ENCODE peak calls at places on chromosomes 4 and X, in nine cellular contexts. A is Peyer's patch, I is GM23338, S is lower leg skin, P is GM06990, D is RWPE2, N is A549, O is tibial nerve, B is fibroblast of the aortic adventitia. Y is an unnamed sample.

GRCh38 chr4:83083925-83084475 is 30.5 kb downstream of the PLAC8 start:
- DNase-seq in D (no peak), B (no peak), I (peak), O (no peak), N (no peak), S (no peak), P (peak), A (no peak), Y (no peak)

GRCh38 chr4:8836664-8837171 is 34.9 kb downstream of the HMX1 start:
- DNase-seq in B (no peak), A (peak), S (no peak), O (no peak), D (peak), I (no peak), P (no peak), N (no peak), Y (no peak)

GRCh38 chr4:1862055-1862911 is 6.3 kb upstream of the LETM1 start:
- DNase-seq in P (no peak), S (no peak), B (no peak), O (no peak), D (no peak), I (peak), A (no peak), N (no peak), Y (no peak)

GRCh38 chr4:102350634-102351033 is 5.4 kb upstream of the SLC39A8 start:
- DNase-seq in O (no peak), B (no peak), S (no peak), D (no peak), A (no peak), I (no peak), P (no peak), N (no peak), Y (no peak)

GRCh38 chr4:10343656-10344055 is 113.6 kb downstream of the ZNF518B start:
- DNase-seq in O (no peak), S (no peak), N (no peak), P (no peak), D (no peak), B (no peak), A (no peak), I (no peak), Y (no peak)

GRCh38 chr4:110106946-110107325 is 91.5 kb downstream of the ELOVL6 start:
- DNase-seq in P (peak), O (no peak), A (no peak), D (no peak), S (no peak), I (peak), B (peak), N (peak), Y (peak)

GRCh38 chr4:90442619-90443018 is 315.4 kb downstream of the CCSER1 start:
- DNase-seq in I (no peak), D (no peak), P (no peak), S (no peak), B (no peak), N (no peak), A (no peak), O (no peak), Y (no peak)

GRCh38 chr4:143405197-143405730 is 68.6 kb downstream of the GAB1 start:
- DNase-seq in S (no peak), O (no peak), N (no peak), A (no peak), P (no peak), B (no peak), I (no peak), D (no peak), Y (no peak)

GRCh38 chr4:123558865-123559264 is 162.3 kb downstream of the SPRY1 start:
- DNase-seq in P (no peak), I (no peak), N (no peak), B (no peak), D (no peak), A (no peak), O (no peak), S (no peak), Y (no peak)

GRCh38 chr4:139492429-139492828 is 38.5 kb downstream of the RAB33B start:
- DNase-seq in A (no peak), P (no peak), S (no peak), N (no peak), O (no peak), I (peak), B (no peak), D (no peak), Y (no peak)

GRCh38 chr4:153645183-153645582 is 38.9 kb upstream of the TLR2 start:
- DNase-seq in P (no peak), I (peak), D (no peak), O (no peak), A (no peak), S (no peak), B (no peak), N (no peak), Y (peak)

GRCh38 chr4:172692701-172693100 is 475.9 kb upstream of the GALNT7 start:
- DNase-seq in O (no peak), B (no peak), S (no peak), D (no peak), N (no peak), A (no peak), P (no peak), I (no peak), Y (peak)

GRCh38 chr4:125198916-125199315 is 115.8 kb upstream of the FAT4 start:
- DNase-seq in P (no peak), B (no peak), N (no peak), A (no peak), I (no peak), S (no peak), O (no peak), D (no peak), Y (peak)

GRCh38 chrX:107451754-107452153 is 2.3 kb downstream of the FRMPD3 start:
- DNase-seq in B (no peak), P (no peak), S (no peak), I (peak), D (no peak), N (no peak), A (no peak), O (no peak), Y (no peak)

GRCh38 chr4:152102184-152103000 is 341.6 kb upstream of the GATB start:
- DNase-seq in I (no peak), A (no peak), N (no peak), S (no peak), O (no peak), P (no peak), B (peak), D (no peak), Y (peak)

GRCh38 chr4:117527601-117528000 is 442.2 kb upstream of the TRAM1L1 start:
- DNase-seq in N (no peak), D (no peak), A (no peak), B (no peak), O (no peak), I (no peak), P (no peak), S (no peak), Y (no peak)

GRCh38 chr4:71472946-71473345 is 134.1 kb downstream of the SLC4A4 start:
- DNase-seq in N (no peak), P (no peak), D (no peak), A (no peak), B (peak), I (no peak), S (no peak), O (no peak), Y (peak)

GRCh38 chrX:46626566-46626965 is 53.0 kb downstream of the CHST7 start:
- DNase-seq in A (no peak), N (no peak), B (no peak), O (no peak), P (no peak), S (peak), I (no peak), D (no peak), Y (no peak)

GRCh38 chr4:138162259-138162658 is 79.9 kb downstream of the SLC7A11 start:
- DNase-seq in D (no peak), B (no peak), O (no peak), P (no peak), I (no peak), S (no peak), A (no peak), N (no peak), Y (peak)

GRCh38 chr4:2292679-2293108 is 30.8 kb upstream of the MXD4 start:
- DNase-seq in D (no peak), P (no peak), I (no peak), O (no peak), B (peak), N (no peak), A (no peak), S (no peak), Y (peak)

GRCh38 chr4:82744284-82744963 is 54.2 kb downstream of the SCD5 start:
- DNase-seq in A (no peak), N (no peak), P (no peak), S (no peak), I (no peak), O (no peak), B (no peak), D (no peak), Y (no peak)

GRCh38 chr4:40728341-40728740 is 21.4 kb upstream of the NSUN7 start:
- DNase-seq in S (no peak), D (no peak), N (no peak), B (no peak), O (no peak), I (no peak), A (no peak), P (no peak), Y (no peak)

GRCh38 chr4:8721621-8722020 is 129.1 kb downstream of the CPZ start:
- DNase-seq in B (no peak), D (no peak), S (no peak), N (no peak), A (no peak), P (no peak), I (no peak), O (no peak), Y (no peak)

GRCh38 chrX:71603618-71604017 is 14.7 kb downstream of the CXCR3 start:
- DNase-seq in O (no peak), A (no peak), S (no peak), D (no peak), I (no peak), N (no peak), B (no peak), P (no peak), Y (peak)

GRCh38 chrX:45849261-45849660 is 648.6 kb upstream of the DIPK2B start:
- DNase-seq in O (no peak), N (peak), B (peak), A (no peak), S (no peak), P (no peak), I (peak), D (no peak), Y (peak)

GRCh38 chr4:88445252-88445651 is 11.7 kb upstream of the HERC5 start:
- DNase-seq in A (no peak), O (no peak), I (no peak), P (no peak), N (no peak), B (no peak), D (no peak), S (no peak), Y (no peak)

GRCh38 chr4:1558205-1558604 is 125.9 kb downstream of the FAM53A start:
- DNase-seq in D (no peak), N (no peak), A (no peak), O (no peak), S (no peak), I (no peak), P (no peak), B (no peak), Y (no peak)

GRCh38 chr4:171101845-171102244 is 711.4 kb upstream of the GALNTL6 start:
- DNase-seq in O (no peak), I (peak), P (no peak), N (no peak), B (no peak), A (no peak), D (no peak), S (no peak), Y (no peak)

GRCh38 chr4:171117457-171117856 is 695.7 kb upstream of the GALNTL6 start:
- DNase-seq in N (no peak), O (no peak), A (no peak), B (no peak), I (no peak), S (no peak), D (no peak), P (no peak), Y (peak)

GRCh38 chrX:19849433-19850190 is 37.8 kb downstream of the SH3KBP1 start:
- DNase-seq in N (no peak), D (no peak), O (no peak), P (no peak), A (no peak), S (no peak), B (no peak), I (no peak), Y (no peak)

GRCh38 chr4:128284317-128284716 is 3.3 kb downstream of the PGRMC2 start:
- DNase-seq in N (no peak), S (no peak), A (no peak), I (no peak), D (no peak), O (no peak), P (no peak), B (no peak), Y (no peak)
- H3K4me3 ChIP-seq in N (peak), S (no peak), A (peak), I (no peak), D (no peak), O (no peak), P (no peak), B (peak), Y (no peak)

DNA sequence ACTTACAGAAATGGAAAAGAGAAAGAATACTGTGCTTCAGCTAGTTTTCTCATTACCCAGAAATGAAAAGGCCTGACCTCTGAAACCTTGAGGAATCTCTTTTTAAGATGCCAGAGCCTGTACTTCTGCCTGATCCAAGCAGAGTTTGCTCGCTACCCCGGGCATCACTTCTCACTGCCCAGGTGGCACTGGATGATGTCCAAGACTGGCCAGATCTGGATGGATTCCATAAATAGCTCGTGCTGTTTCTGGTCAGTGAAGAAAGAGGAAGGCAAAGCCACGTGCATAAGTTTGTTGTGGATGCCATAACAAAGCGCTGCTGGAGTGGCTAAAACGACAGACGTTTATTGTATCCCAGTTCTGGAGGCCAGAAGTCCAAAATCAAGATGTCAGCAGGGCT is 133.5 kb downstream of the TBL1X start:
- DNase-seq in O (no peak), P (no peak), N (no peak), A (no peak), D (no peak), S (no peak), I (no peak), B (no peak), Y (no peak)
- TF ChIP-seq CTCF in O (no peak), P (no peak), N (no peak), A (no peak), D (no peak), S (no peak), I (no peak), B (no peak), Y (no peak)

DNA sequence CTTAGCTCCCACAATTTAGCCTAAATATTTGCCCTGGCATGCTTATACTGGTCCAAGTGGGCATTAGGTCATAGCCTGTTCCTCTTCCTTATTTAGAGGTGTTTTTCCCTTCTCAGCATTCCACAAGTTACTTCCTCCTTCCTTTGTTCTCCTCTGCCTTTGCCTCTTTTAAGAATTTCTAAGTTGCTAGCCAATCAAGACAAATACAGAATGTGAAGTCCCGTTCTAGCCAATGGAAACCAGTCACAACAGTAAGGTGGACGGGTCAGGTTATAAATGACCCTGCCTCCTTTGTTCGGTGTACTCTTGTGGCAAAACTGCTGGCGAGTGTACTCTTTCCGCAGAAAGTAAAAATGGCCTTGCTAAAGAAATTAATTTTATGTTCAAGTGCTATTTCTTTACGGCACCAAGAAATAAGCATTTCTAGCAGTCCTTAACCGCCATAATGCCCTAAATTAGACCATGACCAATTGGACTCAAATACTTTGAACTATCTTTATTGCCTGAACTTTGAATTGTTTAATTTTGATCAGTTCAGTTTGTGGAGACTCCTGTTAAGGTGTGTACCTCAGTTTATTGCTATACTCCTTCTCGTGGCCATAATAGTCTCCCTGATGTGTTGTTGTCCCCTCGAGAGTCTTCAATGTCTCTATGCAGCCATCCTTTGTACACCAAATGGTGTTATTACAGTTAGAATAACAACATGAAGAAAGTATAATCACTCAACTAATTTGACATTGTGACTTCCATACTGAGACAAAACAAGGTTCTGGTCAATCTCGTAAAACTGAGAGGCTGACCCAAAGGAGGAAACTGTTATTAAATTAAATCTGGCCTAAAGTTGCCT is 1.6 kb upstream of the HADH start:
- DNase-seq in P (no peak), D (no peak), S (no peak), O (no peak), B (no peak), I (peak), A (no peak), N (no peak), Y (no peak)
- H3K4me3 ChIP-seq in P (no peak), D (no peak), S (no peak), O (peak), B (no peak), I (no peak), A (peak), N (no peak), Y (no peak)

GRCh38 chr4:68373513-68373912 is 23.6 kb upstream of the YTHDC1 start:
- DNase-seq in O (peak), A (peak), N (no peak), S (peak), I (peak), P (peak), B (peak), D (no peak), Y (peak)
- TF ChIP-seq CTCF in O (no peak), A (no peak), N (no peak), S (no peak), I (no peak), P (no peak), B (no peak), D (no peak), Y (no peak)

GRCh38 chr4:30718889-30719252 is 1.3 kb upstream of the PCDH7 start:
- DNase-seq in S (no peak), O (no peak), A (no peak), B (peak), N (peak), D (no peak), P (peak), I (peak), Y (peak)
- H3K4me3 ChIP-seq in S (peak), O (peak), A (peak), B (peak), N (peak), D (peak), P (no peak), I (peak), Y (peak)

GRCh38 chr4:87120411-87121162 is 99.8 kb downstream of the KLHL8 start:
- DNase-seq in P (no peak), D (peak), S (peak), N (no peak), B (peak), A (peak), I (no peak), O (peak), Y (peak)
- TF ChIP-seq CTCF in P (no peak), D (no peak), S (no peak), N (no peak), B (no peak), A (no peak), I (no peak), O (no peak), Y (peak)

GRCh38 chr4:169252339-169253086 is 18.2 kb downstream of the SH3RF1 start:
- DNase-seq in B (no peak), P (no peak), I (no peak), A (no peak), N (no peak), D (no peak), O (no peak), S (no peak), Y (peak)
- H3K4me3 ChIP-seq in B (no peak), P (no peak), I (no peak), A (no peak), N (peak), D (no peak), O (no peak), S (no peak), Y (no peak)

GRCh38 chr4:183098080-183098722 is 856 bp upstream of the WWC2 start:
- DNase-seq in N (peak), A (peak), S (peak), P (no peak), D (peak), I (peak), B (peak), O (peak), Y (peak)

GRCh38 chr4:183100827-183101226 is 1.8 kb downstream of the WWC2 start:
- DNase-seq in D (no peak), I (no peak), P (no peak), O (no peak), N (no peak), B (no peak), S (no peak), A (no peak), Y (no peak)

GRCh38 chr4:183098723-183099536 is at the start of gene WWC2:
- DNase-seq in A (peak), B (peak), O (peak), S (peak), D (peak), P (no peak), N (peak), I (peak), Y (peak)

GRCh38 chr4:183100298-183100599 is 1.2 kb downstream of the WWC2 start:
- DNase-seq in I (no peak), A (no peak), P (no peak), D (no peak), B (no peak), O (no peak), N (no peak), S (no peak), Y (no peak)

DNA sequence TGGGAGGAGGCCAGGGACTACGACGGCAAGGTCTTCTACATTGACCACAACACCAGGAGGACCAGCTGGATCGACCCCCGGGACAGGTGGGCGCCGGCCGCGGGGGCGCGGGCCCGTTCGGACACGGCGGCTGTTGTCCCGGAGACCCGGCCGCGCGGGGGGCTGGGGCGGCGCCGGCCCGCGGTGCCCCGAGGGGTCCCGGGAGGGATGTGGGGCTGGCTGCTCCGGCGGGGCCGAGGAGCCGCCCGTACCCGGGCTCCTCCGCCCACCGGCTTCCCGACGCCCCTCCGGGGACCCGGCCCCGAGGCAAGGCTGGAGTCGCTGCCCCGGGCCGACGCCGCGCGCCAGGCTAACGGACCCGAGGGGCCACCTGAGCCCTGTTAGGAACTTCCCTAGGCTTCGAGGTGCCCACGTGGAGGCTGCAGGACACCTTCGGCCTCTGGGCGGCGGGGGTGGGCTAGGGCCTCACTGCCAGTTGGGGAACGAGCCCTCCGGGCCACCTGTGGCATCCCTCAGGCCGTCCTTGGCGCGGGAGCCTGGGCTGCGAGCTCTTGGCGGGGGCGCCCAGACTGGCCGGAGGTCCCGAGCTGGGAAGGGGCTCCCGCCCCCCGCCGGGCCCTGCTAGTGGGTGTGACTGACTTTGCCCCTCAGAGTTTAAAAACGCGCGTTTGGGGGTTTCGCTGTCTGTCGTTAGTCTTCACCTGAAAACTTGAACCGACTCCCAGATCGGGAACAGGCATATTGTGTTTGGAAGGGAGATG is 660 bp downstream of the WWC2 start:
- DNase-seq in D (peak), B (no peak), O (no peak), I (peak), N (peak), S (peak), P (no peak), A (peak), Y (no peak)
- TF ChIP-seq CTCF in D (peak), B (peak), O (no peak), I (peak), N (no peak), S (no peak), P (no peak), A (no peak), Y (no peak)

GRCh38 chrX:259692-260355 is 21.4 kb upstream of the PLCXD1 start:
- DNase-seq in A (no peak), P (no peak), O (no peak), D (peak), N (peak), S (peak), B (no peak), I (peak), Y (no peak)
- H3K4me3 ChIP-seq in A (no peak), P (no peak), O (no peak), D (no peak), N (no peak), S (no peak), B (no peak), I (no peak), Y (no peak)

Y was measured in fibroblast of mammary gland.